ENCODE peak calls at places on chromosomes 11 and 22, in seven cellular contexts. K, M, X, P, L, G and S are unnamed samples.

GRCh38 chr11:67422894-67423293 is 5.4 kb upstream of the RPS6KB2 start:
- DNase-seq in K (no peak), M (no peak), X (no peak), P (no peak), L (peak; percentile 78), G (no peak), S (no peak)

GRCh38 chr11:20050551-20051333 is 109.5 kb downstream of the DBX1 start:
- DNase-seq in K (no peak), M (no peak), X (peak; percentile 45), P (peak; percentile 35), L (peak; percentile 55), G (peak; percentile 25), S (no peak)

GRCh38 chr11:109421981-109422590 is at the start of gene C11orf87:
- DNase-seq in K (peak; percentile 30), M (no peak), X (peak; percentile 23), P (peak; percentile 32), L (peak; percentile 90), G (peak; percentile 8), S (no peak)

GRCh38 chr11:45580399-45580798 is 85.0 kb downstream of the CHST1 start:
- DNase-seq in K (peak; percentile 56), M (no peak), X (peak; percentile 29), P (peak; percentile 82), L (peak; percentile 87), G (peak; percentile 62), S (no peak)

GRCh38 chr11:78510597-78510996 is 64.1 kb downstream of the NARS2 start:
- DNase-seq in K (no peak), M (no peak), X (no peak), P (no peak), L (no peak), G (no peak), S (no peak)

GRCh38 chr11:66970808-66971442 is 4.2 kb upstream of the C11orf86 start:
- DNase-seq in K (peak; percentile 99), M (peak; percentile 22), X (peak; percentile 100), P (no peak), L (no peak), G (peak; percentile 100), S (peak; percentile 92)

GRCh38 chr11:86511086-86511551 is 136.4 kb downstream of the CCDC81 start:
- DNase-seq in K (peak; percentile 66), M (no peak), X (peak; percentile 79), P (no peak), L (no peak), G (peak; percentile 73), S (no peak)

GRCh38 chr11:10529279-10529678 is 11.7 kb downstream of the RNF141 start:
- DNase-seq in K (peak; percentile 62), M (no peak), X (no peak), P (no peak), L (no peak), G (no peak), S (no peak)

GRCh38 chr11:3723014-3723708 is 52.0 kb upstream of the CHRNA10 start:
- DNase-seq in K (peak; percentile 96), M (no peak), X (peak; percentile 95), P (no peak), L (no peak), G (peak; percentile 95), S (peak; percentile 78)

GRCh38 chr11:134224710-134225662 is 515 bp downstream of the VPS26B start:
- DNase-seq in K (peak; percentile 54), M (peak; percentile 78), X (peak; percentile 15), P (peak; percentile 77), L (peak; percentile 69), G (peak; percentile 17), S (no peak)

GRCh38 chr22:43726296-43726695 is 85.8 kb downstream of the EFCAB6 start:
- DNase-seq in K (peak; percentile 23), M (no peak), X (no peak), P (no peak), L (no peak), G (peak; percentile 73), S (no peak)

GRCh38 chr11:77147668-77148321 is 19.7 kb downstream of the MYO7A start:
- DNase-seq in K (peak; percentile 16), M (no peak), X (peak; percentile 67), P (peak; percentile 24), L (peak; percentile 87), G (no peak), S (no peak)

GRCh38 chr11:77250881-77251640 is 50.4 kb downstream of the GDPD4 start:
- DNase-seq in K (peak; percentile 74), M (no peak), X (peak; percentile 63), P (no peak), L (no peak), G (peak; percentile 5), S (no peak)

GRCh38 chr22:38981005-38981658 is 1.0 kb upstream of the APOBEC3B start:
- DNase-seq in K (peak; percentile 56), M (no peak), X (no peak), P (peak; percentile 55), L (peak; percentile 45), G (peak; percentile 41), S (no peak)

GRCh38 chr11:9626778-9627394 is 37.0 kb upstream of the SWAP70 start:
- DNase-seq in K (no peak), M (peak; percentile 40), X (no peak), P (no peak), L (peak; percentile 92), G (peak; percentile 9), S (no peak)

GRCh38 chr11:112886707-112887370 is 74.4 kb upstream of the NCAM1 start:
- DNase-seq in K (peak; percentile 6), M (no peak), X (no peak), P (no peak), L (no peak), G (peak; percentile 19), S (no peak)

GRCh38 chr11:9017773-9018172 is 14.0 kb upstream of the NRIP3 start:
- DNase-seq in K (peak; percentile 77), M (peak; percentile 78), X (no peak), P (no peak), L (no peak), G (peak; percentile 22), S (peak; percentile 88)

GRCh38 chr11:117743121-117743815 is 53.7 kb downstream of the DSCAML1 start:
- DNase-seq in K (no peak), M (no peak), X (no peak), P (no peak), L (no peak), G (no peak), S (no peak)

GRCh38 chr11:77705195-77705876 is 67.7 kb upstream of the CLNS1A start:
- DNase-seq in K (peak; percentile 34), M (no peak), X (peak; percentile 32), P (no peak), L (no peak), G (peak; percentile 19), S (no peak)

GRCh38 chr11:62444835-62445234 is 26.0 kb downstream of the SCGB1A1 start:
- DNase-seq in K (no peak), M (no peak), X (no peak), P (no peak), L (no peak), G (no peak), S (no peak)

GRCh38 chr11:114307524-114308203 is 11.5 kb downstream of the NNMT start:
- DNase-seq in K (peak; percentile 92), M (peak; percentile 72), X (peak; percentile 66), P (no peak), L (no peak), G (peak; percentile 96), S (no peak)

GRCh38 chr22:44981857-44982256 is 27.9 kb downstream of the PHF21B start:
- DNase-seq in K (no peak), M (no peak), X (no peak), P (no peak), L (no peak), G (no peak), S (no peak)
- TF ChIP-seq CTCF in K (no peak), M (no peak), X (no peak), P (no peak), L (no peak), G (no peak), S (no peak)

GRCh38 chr11:15650105-15650938 is 535.6 kb downstream of the INSC start:
- DNase-seq in K (peak; percentile 96), M (peak; percentile 95), X (peak; percentile 95), P (peak; percentile 95), L (peak; percentile 99), G (peak; percentile 96), S (peak; percentile 81)

GRCh38 chr11:15649371-15650104 is 534.8 kb downstream of the INSC start:
- DNase-seq in K (no peak), M (no peak), X (no peak), P (no peak), L (no peak), G (peak; percentile 43), S (no peak)

GRCh38 chr11:15653191-15653590 is 538.5 kb downstream of the INSC start:
- DNase-seq in K (no peak), M (no peak), X (no peak), P (no peak), L (no peak), G (no peak), S (no peak)

GRCh38 chr11:15651782-15652181 is 537.1 kb downstream of the INSC start:
- DNase-seq in K (no peak), M (no peak), X (no peak), P (no peak), L (no peak), G (no peak), S (no peak)

GRCh38 chr11:15651033-15651432 is 536.3 kb downstream of the INSC start:
- DNase-seq in K (no peak), M (no peak), X (no peak), P (no peak), L (no peak), G (no peak), S (no peak)
- TF ChIP-seq CTCF in K (no peak), M (no peak), X (no peak), P (no peak), L (no peak), G (no peak), S (no peak)

DNA sequence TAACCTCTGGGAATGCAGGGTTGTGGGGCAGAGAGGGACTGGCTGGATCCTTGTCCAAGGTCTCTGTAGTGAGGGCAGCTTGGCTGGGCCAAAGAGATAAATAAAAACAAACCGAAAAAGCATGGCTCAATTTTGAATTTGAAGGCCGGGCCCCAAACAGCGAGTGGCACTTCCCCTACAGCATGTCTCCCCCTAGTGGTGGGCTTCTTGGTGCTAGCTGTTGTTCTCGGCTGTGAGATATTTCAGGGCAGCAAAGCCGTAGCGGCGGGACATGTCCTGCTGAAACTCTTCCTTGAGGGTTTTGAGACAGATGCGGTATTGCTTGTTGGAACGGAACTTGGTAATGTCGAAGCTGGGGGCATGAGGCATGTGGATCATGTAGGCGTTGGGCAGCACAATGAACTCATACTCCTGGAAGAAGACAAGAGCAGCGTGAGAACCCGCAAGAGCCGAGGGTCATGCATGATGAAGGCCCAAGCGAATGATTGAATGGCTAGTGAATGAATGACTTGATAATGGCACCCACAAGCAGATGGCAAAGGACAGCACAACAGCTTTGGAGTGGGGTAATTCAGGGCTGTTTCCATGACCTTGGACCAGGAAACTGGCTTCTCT is 216.1 kb upstream of the SYN3 start:
- DNase-seq in K (no peak), M (no peak), X (no peak), P (peak; percentile 20), L (peak; percentile 88), G (peak; percentile 2), S (no peak)
- TF ChIP-seq CTCF in K (peak; percentile 41), M (peak; percentile 41), X (peak; percentile 27), P (peak; percentile 43), L (peak; percentile 83), G (peak; percentile 38), S (peak; percentile 30)

DNA sequence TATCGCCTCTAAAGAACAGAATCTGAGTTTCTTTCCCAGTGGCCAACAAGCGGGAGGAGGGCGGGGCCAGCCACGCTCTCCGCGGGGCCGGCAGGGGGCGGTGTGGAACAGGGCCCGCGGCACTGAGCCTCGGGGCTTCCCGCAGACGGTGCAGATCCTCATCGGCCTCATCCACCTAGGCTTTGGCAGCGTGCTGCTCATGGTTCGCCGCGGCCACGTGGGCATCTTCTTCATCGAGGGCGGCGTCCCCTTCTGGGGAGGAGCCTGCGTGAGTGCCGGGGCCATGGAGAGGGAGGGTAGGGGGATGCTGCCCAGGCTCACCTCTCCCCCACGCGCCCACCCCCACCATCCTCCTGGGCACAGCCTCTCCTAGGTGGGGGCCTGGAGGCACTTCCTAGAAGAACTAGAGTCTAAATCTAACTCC is 10.7 kb downstream of the MS4A15 start:
- DNase-seq in K (peak; percentile 11), M (no peak), X (no peak), P (no peak), L (peak; percentile 86), G (no peak), S (no peak)
- TF ChIP-seq CTCF in K (peak; percentile 4), M (peak; percentile 48), X (peak; percentile 46), P (peak; percentile 61), L (peak; percentile 88), G (peak; percentile 46), S (peak; percentile 52)